ENCODE peak calls at places on chromosomes 5 and 9, in four cellular contexts. U, K, B and Z are unnamed samples.

GRCh38 chr5:125043781-125044391 is 297.4 kb upstream of the ZNF608 start:
- DNase-seq in U (peak), K (peak), B (no peak), Z (peak)

GRCh38 chr5:73311291-73312110 is 137.1 kb downstream of the FOXD1 start:
- DNase-seq in U (no peak), K (peak), B (no peak), Z (peak)

GRCh38 chr9:70539526-70539925 is 125.1 kb upstream of the KLF9 start:
- DNase-seq in U (no peak), K (no peak), B (no peak), Z (no peak)

GRCh38 chr5:108661590-108662219 is 86.0 kb upstream of the FER start:
- DNase-seq in U (no peak), K (peak), B (no peak), Z (peak)

GRCh38 chr5:68419637-68420452 is 204.3 kb downstream of the PIK3R1 start:
- DNase-seq in U (no peak), K (peak), B (no peak), Z (peak)

GRCh38 chr9:18325337-18326011 is 148.5 kb upstream of the ADAMTSL1 start:
- DNase-seq in U (no peak), K (no peak), B (no peak), Z (no peak)

GRCh38 chr5:181223729-181224389 is 778 bp downstream of the TRIM41 start:
- DNase-seq in U (no peak), K (no peak), B (peak), Z (peak)

GRCh38 chr5:16934123-16934522 is 2.0 kb downstream of the MYO10 start:
- DNase-seq in U (no peak), K (peak), B (peak), Z (peak)

GRCh38 chr5:75568202-75568601 is 43.1 kb upstream of the ANKDD1B start:
- DNase-seq in U (no peak), K (no peak), B (peak), Z (no peak)

GRCh38 chr5:14595189-14595588 is 13.6 kb downstream of the OTULINL start:
- DNase-seq in U (no peak), K (no peak), B (peak), Z (no peak)

GRCh38 chr9:93950619-93951601 is 4.2 kb downstream of the BARX1 start:
- DNase-seq in U (no peak), K (no peak), B (no peak), Z (peak)

GRCh38 chr9:93155716-93156474 is 21.8 kb upstream of the NINJ1 start:
- DNase-seq in U (peak), K (no peak), B (no peak), Z (no peak)

GRCh38 chr9:127778280-127779135 is at the start of gene SH2D3C:
- DNase-seq in U (no peak), K (no peak), B (peak), Z (peak)

GRCh38 chr5:142259758-142260157 is 65.1 kb downstream of the SPRY4 start:
- DNase-seq in U (no peak), K (no peak), B (no peak), Z (no peak)

GRCh38 chr5:156174225-156174624 is 152.7 kb upstream of the SGCD start:
- DNase-seq in U (no peak), K (no peak), B (no peak), Z (no peak)

GRCh38 chr5:78274540-78275197 is 19.8 kb downstream of the AP3B1 start:
- DNase-seq in U (no peak), K (no peak), B (no peak), Z (no peak)

GRCh38 chr5:150266807-150267408 is 22.7 kb downstream of the CAMK2A start:
- DNase-seq in U (no peak), K (no peak), B (no peak), Z (no peak)